ENCODE peak calls at places on chromosomes 1 and 21, in five cellular contexts. S is left cardiac atrium, I is NCI-H2081, B is GM10248, J is T-cell. T is an unnamed sample.

GRCh38 chr1:49051647-49052046 is 275.0 kb upstream of the BEND5 start:
- DNase-seq in S (no peak), I (no peak), B (no peak), J (no peak), T (no peak)

GRCh38 chr21:33308586-33309490 is 15.9 kb upstream of the IFNAR1 start:
- DNase-seq in S (no peak), I (no peak), B (no peak), J (no peak), T (no peak)

GRCh38 chr1:167221126-167221803 is 579 bp downstream of the POU2F1 start:
- DNase-seq in S (no peak), I (peak), B (peak), J (no peak), T (peak)

GRCh38 chr1:121516279-121516967 is 331.6 kb downstream of the SRGAP2C start:
- DNase-seq in S (peak), I (no peak), B (no peak), J (peak), T (no peak)

GRCh38 chr1:159839135-159839849 is 12.6 kb downstream of the SLAMF8 start:
- DNase-seq in S (no peak), I (no peak), B (peak), J (no peak), T (no peak)

GRCh38 chr1:119675349-119676343 is 27.6 kb upstream of the ZNF697 start:
- DNase-seq in S (peak), I (peak), B (peak), J (peak), T (peak)

GRCh38 chr1:23810818-23811420 is 10.4 kb upstream of the GALE start:
- DNase-seq in S (no peak), I (no peak), B (peak), J (no peak), T (peak)

GRCh38 chr21:44723177-44724131 is 12.1 kb upstream of the TSPEAR start:
- DNase-seq in S (no peak), I (peak), B (no peak), J (no peak), T (no peak)

GRCh38 chr1:1809489-1809888 is 31.2 kb upstream of the NADK start:
- DNase-seq in S (no peak), I (no peak), B (no peak), J (no peak), T (no peak)

GRCh38 chr1:54715493-54716298 is at the start of gene TTC4:
- DNase-seq in S (peak), I (peak), B (peak), J (peak), T (peak)

GRCh38 chr1:187070076-187070475 is 241.3 kb downstream of the PLA2G4A start:
- DNase-seq in S (no peak), I (no peak), B (no peak), J (no peak), T (no peak)

GRCh38 chr1:1916882-1917281 is 1.8 kb downstream of the CALML6 start:
- DNase-seq in S (no peak), I (no peak), B (no peak), J (no peak), T (no peak)

GRCh38 chr1:156414440-156415064 is 45.5 kb downstream of the RHBG start:
- DNase-seq in S (no peak), I (no peak), B (no peak), J (no peak), T (no peak)

GRCh38 chr1:98102369-98103030 is 181.7 kb upstream of the DPYD start:
- DNase-seq in S (no peak), I (no peak), B (no peak), J (no peak), T (no peak)

GRCh38 chr1:238752332-238752731 is 634.0 kb upstream of the CHRM3 start:
- DNase-seq in S (no peak), I (no peak), B (no peak), J (no peak), T (no peak)

GRCh38 chr1:100612540-100612939 is 74.6 kb downstream of the GPR88 start:
- DNase-seq in S (no peak), I (no peak), B (no peak), J (no peak), T (no peak)